ENCODE peak calls at places on chromosomes 6 and 20, in ten cellular contexts. A, E, Q, U, K, Z, G, C, O and N are unnamed samples. For H3K9me3, the result is how much of the 10 kb centered on the place peaks cover.

GRCh38 chr20:22922987-22923386 is 112.1 kb upstream of the SSTR4 start:
- DNase-seq in Z (no peak), O (no peak), U (no peak), E (no peak), Q (no peak), G (no peak), A (no peak), C (no peak), K (no peak), N (no peak)

GRCh38 chr20:23211164-23211563 is 125.0 kb upstream of the CD93 start:
- DNase-seq in O (no peak), E (no peak), K (no peak), G (no peak), U (no peak), Z (no peak), Q (no peak), A (no peak), C (no peak), N (no peak)

GRCh38 chr6:109434456-109434855 is 6.0 kb downstream of the PPIL6 start:
- DNase-seq in A (no peak), Z (no peak), U (no peak), E (no peak), Q (no peak), O (no peak), C (no peak), K (no peak), G (no peak), N (no peak)

GRCh38 chr6:47103931-47104330 is 61.8 kb upstream of the ADGRF1 start:
- DNase-seq in C (peak), Z (no peak), A (no peak), E (peak), K (no peak), G (no peak), Q (peak), O (no peak), U (peak), N (no peak)

GRCh38 chr6:90328004-90328403 is 31.4 kb upstream of the BACH2 start:
- DNase-seq in O (no peak), E (no peak), A (no peak), Q (peak), K (no peak), C (no peak), U (no peak), Z (no peak), G (no peak), N (no peak)

GRCh38 chr6:51569594-51569993 is 517.8 kb downstream of the PKHD1 start:
- DNase-seq in G (no peak), K (no peak), U (no peak), E (no peak), Q (peak), Z (no peak), O (no peak), C (no peak), A (no peak), N (no peak)

GRCh38 chr6:51266569-51266968 is 447.9 kb downstream of the TFAP2B start:
- DNase-seq in Z (no peak), C (no peak), A (no peak), K (no peak), G (no peak), E (no peak), O (no peak), U (no peak), Q (no peak), N (no peak)

GRCh38 chr6:35691027-35691824 is 2.5 kb upstream of the FKBP5 start:
- DNase-seq in E (peak), Q (no peak), O (peak), U (peak), G (peak), K (peak), Z (peak), C (peak), A (peak), N (no peak)

GRCh38 chr6:130037207-130037811 is 18.9 kb downstream of the L3MBTL3 start:
- DNase-seq in A (no peak), C (no peak), G (no peak), O (no peak), U (no peak), Z (no peak), E (no peak), Q (peak), K (no peak), N (no peak)

GRCh38 chr6:16239798-16240123 is 1.4 kb downstream of the GMPR start:
- DNase-seq in A (no peak), E (no peak), Q (no peak), Z (no peak), O (no peak), C (peak), U (no peak), G (no peak), K (no peak), N (no peak)

GRCh38 chr6:12957321-12958051 is 240.9 kb downstream of the PHACTR1 start:
- DNase-seq in C (peak), U (peak), G (peak), E (peak), O (peak), Q (no peak), K (peak), Z (peak), A (peak), N (no peak)

GRCh38 chr6:44203955-44204354 is 12.8 kb upstream of the MYMX start:
- DNase-seq in G (no peak), K (no peak), Q (peak), Z (no peak), O (no peak), C (peak), A (no peak), U (no peak), E (peak), N (no peak)

GRCh38 chr6:157592566-157592965 is 211.6 kb downstream of the ZDHHC14 start:
- DNase-seq in O (no peak), C (peak), Z (no peak), A (no peak), E (no peak), K (no peak), G (no peak), Q (no peak), U (no peak), N (no peak)

GRCh38 chr20:32447136-32448027 is 89.3 kb downstream of the ASXL1 start:
- DNase-seq in G (peak), C (no peak), O (no peak), K (peak), Z (no peak), A (peak), E (peak), U (no peak), Q (no peak), N (no peak)

GRCh38 chr6:130752292-130752691 is 74.9 kb upstream of the SMLR1 start:
- DNase-seq in K (no peak), Z (no peak), E (no peak), G (no peak), C (no peak), U (no peak), O (no peak), A (no peak), Q (no peak), N (no peak)

GRCh38 chr20:47220161-47220582 is 136.3 kb downstream of the ZMYND8 start:
- DNase-seq in Q (peak), A (no peak), Z (peak), O (no peak), E (peak), C (peak), G (no peak), K (no peak), U (no peak), N (peak)

GRCh38 chr6:8803181-8803760 is 367.9 kb upstream of the SLC35B3 start:
- DNase-seq in O (no peak), K (no peak), A (no peak), U (no peak), C (no peak), Z (no peak), Q (no peak), E (no peak), G (no peak), N (no peak)

GRCh38 chr6:16236009-16236501 is 2.3 kb upstream of the GMPR start:
- DNase-seq in A (no peak), G (no peak), Z (no peak), Q (no peak), E (no peak), K (no peak), O (no peak), U (peak), C (no peak), N (no peak)

GRCh38 chr6:25172819-25173218 is 106.4 kb upstream of the CARMIL1 start:
- DNase-seq in G (no peak), K (no peak), C (no peak), O (no peak), A (no peak), U (no peak), Z (no peak), Q (peak), E (no peak), N (no peak)

GRCh38 chr20:19697415-19697814 is 60.6 kb upstream of the RIN2 start:
- DNase-seq in E (no peak), Z (no peak), U (no peak), A (no peak), G (no peak), O (no peak), C (no peak), Q (peak), K (no peak), N (no peak)

GRCh38 chr6:43768983-43769525 is 957 bp upstream of the VEGFA start:
- DNase-seq in K (no peak), Z (peak), A (peak), U (no peak), C (no peak), O (peak), G (no peak), E (no peak), Q (no peak), N (no peak)

GRCh38 chr20:53984354-53984753 is 86.0 kb downstream of the BCAS1 start:
- DNase-seq in O (no peak), E (no peak), K (no peak), A (peak), Z (no peak), Q (no peak), G (no peak), U (no peak), C (no peak), N (no peak)

GRCh38 chr6:163186527-163186926 is 228.0 kb upstream of the QKI start:
- DNase-seq in G (no peak), U (no peak), E (no peak), A (no peak), Z (no peak), C (no peak), Q (no peak), O (no peak), K (no peak), N (no peak)

GRCh38 chr6:1821188-1822183 is 211.8 kb downstream of the FOXC1 start:
- DNase-seq in Z (no peak), Q (no peak), O (no peak), E (no peak), A (no peak), U (no peak), C (no peak), K (no peak), G (no peak), N (no peak)

DNA sequence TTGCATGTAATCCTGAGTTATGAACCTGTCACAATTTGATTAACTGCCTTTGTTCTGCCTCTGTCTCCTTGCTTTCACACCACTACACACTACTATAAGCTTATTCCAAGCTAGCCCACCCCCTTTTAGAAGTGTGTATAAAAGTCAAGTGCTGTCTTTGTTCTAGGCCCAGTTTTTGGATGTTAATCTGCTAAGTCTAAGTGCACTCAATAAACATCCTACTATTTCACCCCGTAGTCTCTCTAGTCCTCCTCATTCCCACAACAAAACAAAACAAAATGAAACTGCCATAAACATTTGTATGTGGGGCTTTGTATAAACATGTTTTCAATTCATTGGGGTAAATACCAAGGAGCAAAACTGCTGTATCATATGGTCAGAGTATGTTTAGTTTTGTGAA is 16.1 kb upstream of the SPACA1 start:
- DNase-seq in Z (no peak), K (no peak), U (no peak), E (no peak), O (no peak), Q (no peak), A (no peak), C (no peak), G (no peak), N (no peak)
- H3K9me3 ChIP-seq in Z (under half), K (under half), U (half or more), E (under half), O (under half), Q (under half), A (under half), C (under half), G (under half), N (under half)

GRCh38 chr20:15916623-15917022 is 656.6 kb downstream of the KIF16B start:
- DNase-seq in G (no peak), C (no peak), U (no peak), Q (peak), Z (no peak), A (no peak), E (no peak), O (no peak), K (no peak), N (no peak)

GRCh38 chr20:15917333-15917732 is 655.9 kb downstream of the KIF16B start:
- DNase-seq in U (no peak), A (no peak), O (no peak), Q (peak), G (no peak), K (no peak), E (no peak), C (no peak), Z (no peak), N (no peak)

GRCh38 chr20:15909995-15910394 is 663.3 kb downstream of the KIF16B start:
- DNase-seq in A (no peak), O (no peak), K (no peak), C (no peak), Q (no peak), Z (no peak), G (no peak), E (no peak), U (no peak), N (no peak)

GRCh38 chr20:15913661-15914060 is 659.6 kb downstream of the KIF16B start:
- DNase-seq in O (no peak), Z (no peak), Q (peak), G (no peak), K (no peak), U (no peak), A (no peak), C (no peak), E (no peak), N (no peak)

DNA sequence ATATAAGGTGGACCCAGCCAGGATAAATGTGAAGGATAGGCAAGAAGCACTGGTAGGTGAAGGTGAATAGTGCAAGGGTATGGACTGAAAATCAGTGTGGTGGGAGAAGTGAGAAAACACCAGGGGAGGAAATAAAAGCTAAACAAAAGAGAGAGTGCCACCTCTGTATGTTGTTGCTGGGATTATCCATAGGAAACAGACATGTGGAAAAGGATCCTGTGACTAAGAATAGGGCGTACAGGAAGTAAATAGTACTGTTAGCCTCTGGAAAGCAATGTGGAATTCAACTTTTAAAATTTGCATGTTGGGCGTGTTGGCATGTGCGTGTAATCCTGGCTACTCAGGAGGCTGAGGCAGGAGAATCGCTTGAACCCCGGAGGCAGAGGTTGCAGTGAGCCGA is 661.7 kb downstream of the KIF16B start:
- DNase-seq in K (no peak), O (no peak), Q (peak), Z (no peak), A (no peak), G (no peak), E (no peak), U (no peak), C (no peak), N (no peak)
- H3K9me3 ChIP-seq in K (under half), O (under half), Q (under half), Z (under half), A (under half), G (under half), E (under half), U (under half), C (under half), N (under half)

GRCh38 chr6:149379977-149380376 is 20.1 kb upstream of the SUMO4 start:
- DNase-seq in E (no peak), G (no peak), K (no peak), Z (no peak), A (no peak), O (no peak), C (no peak), U (no peak), Q (no peak), N (no peak)

GRCh38 chr6:149385998-149386646 is 13.9 kb upstream of the SUMO4 start:
- DNase-seq in K (no peak), A (no peak), U (no peak), E (no peak), O (no peak), Q (no peak), C (no peak), G (no peak), Z (no peak), N (no peak)

GRCh38 chr6:149380523-149380922 is 19.5 kb upstream of the SUMO4 start:
- DNase-seq in G (no peak), Z (no peak), C (no peak), K (no peak), U (no peak), O (no peak), Q (peak), E (no peak), A (no peak), N (no peak)

GRCh38 chr6:149384464-149384863 is 15.6 kb upstream of the SUMO4 start:
- DNase-seq in C (no peak), Q (no peak), E (no peak), U (no peak), A (no peak), K (no peak), O (no peak), Z (no peak), G (no peak), N (no peak)

GRCh38 chr6:149383371-149383770 is 16.7 kb upstream of the SUMO4 start:
- DNase-seq in U (no peak), A (no peak), K (no peak), Z (no peak), Q (no peak), G (no peak), C (no peak), E (no peak), O (no peak), N (no peak)
- H3K9me3 ChIP-seq in U (under half), A (under half), K (under half), Z (under half), Q (under half), G (under half), C (under half), E (under half), O (under half), N (under half)

DNA sequence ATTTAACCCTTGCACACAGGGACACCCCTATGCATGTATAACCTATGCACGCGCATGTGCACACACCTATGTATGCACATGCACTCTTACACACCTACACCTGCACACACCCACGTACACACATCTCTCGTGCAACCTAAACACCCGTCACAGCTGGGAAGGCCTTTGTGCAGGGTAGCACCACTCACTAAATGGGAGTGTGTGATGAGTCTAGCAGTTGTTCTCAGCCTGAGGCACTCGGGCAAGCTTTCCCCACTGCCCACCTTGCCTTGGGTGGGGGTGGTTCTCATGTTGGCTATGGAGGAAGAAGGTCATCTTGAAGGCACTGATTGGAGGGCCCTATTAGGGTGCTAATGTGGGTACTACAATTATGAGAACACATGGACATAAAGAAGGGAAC is 85.8 kb downstream of the DLL1 start:
- DNase-seq in O (no peak), K (no peak), C (no peak), G (no peak), Z (no peak), A (no peak), Q (no peak), U (peak), E (no peak), N (no peak)
- H3K9me3 ChIP-seq in O (under half), K (under half), C (under half), G (under half), Z (under half), A (under half), Q (under half), U (under half), E (under half), N (under half)

GRCh38 chr6:48826318-48826595 is 636.8 kb downstream of the MMUT start:
- DNase-seq in Z (no peak), A (no peak), U (no peak), Q (no peak), K (no peak), C (no peak), O (no peak), G (no peak), E (no peak), N (no peak)

GRCh38 chr6:48825501-48826317 is 637.3 kb downstream of the MMUT start:
- DNase-seq in A (no peak), Z (no peak), C (no peak), Q (peak), K (no peak), E (no peak), O (no peak), G (no peak), U (no peak), N (no peak)

DNA sequence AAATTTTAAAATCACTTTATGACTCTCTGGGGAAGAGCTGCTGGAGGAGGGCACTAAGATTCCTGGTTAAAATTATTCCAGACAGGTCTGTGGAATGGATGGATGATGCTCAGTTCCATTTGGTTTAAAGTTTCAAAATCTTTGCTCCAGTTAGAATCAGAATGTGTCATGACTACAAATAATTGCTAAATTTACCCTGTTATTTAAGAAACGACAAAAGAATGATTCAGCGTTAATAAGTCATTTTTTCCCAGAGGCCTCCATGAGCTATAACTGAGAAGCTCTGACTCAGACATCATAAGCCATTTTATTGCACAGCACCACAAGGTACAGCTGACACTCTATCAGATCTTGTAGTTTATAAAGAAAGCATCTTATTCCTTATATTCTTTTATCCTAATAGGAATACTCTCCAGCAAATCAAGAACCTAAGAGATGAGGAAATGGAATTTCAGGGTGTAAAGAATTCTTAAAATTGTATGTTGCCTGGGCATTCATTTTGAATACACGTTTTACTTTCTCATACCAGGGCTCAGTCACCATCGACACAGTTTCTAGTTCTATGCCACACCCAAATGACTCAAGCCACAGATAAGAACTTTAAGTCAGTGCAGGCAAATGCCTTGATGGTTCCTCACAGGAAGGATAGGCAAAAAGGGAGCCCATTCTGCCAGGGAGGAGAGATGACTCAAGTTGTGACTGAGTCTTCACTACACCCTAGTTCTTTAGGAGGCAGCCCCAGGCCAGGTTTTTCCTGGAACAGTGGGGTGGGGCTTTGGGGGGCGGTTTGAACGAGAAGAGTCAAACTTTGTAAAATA is 636.0 kb downstream of the MMUT start:
- DNase-seq in E (peak), C (no peak), Z (no peak), O (no peak), U (peak), Q (peak), K (no peak), G (no peak), A (no peak), N (no peak)
- H3K9me3 ChIP-seq in E (under half), C (under half), Z (under half), O (under half), U (under half), Q (under half), K (under half), G (under half), A (under half), N (under half)

DNA sequence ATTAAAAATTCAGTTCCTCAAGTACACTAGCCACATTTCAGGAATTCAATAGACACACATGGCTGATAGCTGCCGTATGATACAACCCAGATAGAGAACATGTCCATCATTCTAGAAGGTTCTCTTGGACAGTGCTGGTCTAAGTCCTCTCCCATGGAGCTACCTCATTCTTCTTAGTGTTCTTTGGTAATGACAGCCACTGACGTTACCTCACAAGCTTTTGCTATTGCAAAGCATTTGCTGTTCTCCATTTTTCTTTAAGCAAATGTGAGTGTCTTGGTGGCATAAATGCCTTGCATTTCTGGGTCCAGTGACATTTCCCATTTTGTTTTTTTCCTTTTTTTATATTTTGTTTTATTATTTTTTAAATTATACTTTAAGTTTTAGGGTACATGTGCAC is 8.3 kb upstream of the CEBPB start:
- DNase-seq in O (no peak), Z (no peak), C (no peak), U (no peak), A (no peak), E (no peak), K (no peak), G (no peak), Q (no peak), N (no peak)
- H3K9me3 ChIP-seq in O (under half), Z (under half), C (under half), U (under half), A (under half), E (under half), K (under half), G (under half), Q (under half), N (under half)